ENCODE peak calls at places on chromosome 14, in seven cellular contexts. U, Q, W, R, D, C and E are unnamed samples.

GRCh38 chr14:61227893-61228591 is 53.1 kb downstream of the TMEM30B start:
- DNase-seq in D (no peak), Q (no peak), C (no peak), R (no peak), U (no peak), W (no peak), E (no peak)

GRCh38 chr14:33704486-33704885 is 246.4 kb downstream of the EGLN3 start:
- DNase-seq in U (no peak), R (peak), Q (no peak), C (no peak), D (peak), W (no peak), E (no peak)

GRCh38 chr14:102279688-102280348 is 25.1 kb downstream of the MOK start:
- DNase-seq in C (no peak), D (no peak), R (peak), W (peak), U (peak), Q (peak), E (no peak)

GRCh38 chr14:32478027-32478426 is 148.9 kb downstream of the AKAP6 start:
- DNase-seq in W (no peak), C (no peak), U (no peak), D (no peak), R (no peak), Q (no peak), E (no peak)

GRCh38 chr14:54366726-54367707 is 29.8 kb upstream of the CDKN3 start:
- DNase-seq in W (peak), U (no peak), R (peak), D (peak), C (peak), Q (peak), E (peak)

GRCh38 chr14:69153848-69154208 is 909 bp upstream of the DCAF5 start:
- DNase-seq in Q (no peak), W (no peak), D (no peak), C (peak), R (no peak), U (no peak), E (no peak)

GRCh38 chr14:77026930-77027537 is 1.5 kb downstream of the IRF2BPL start:
- DNase-seq in R (no peak), D (peak), C (peak), W (no peak), Q (peak), U (peak), E (no peak)

GRCh38 chr14:30805284-30805683 is 69.1 kb upstream of the COCH start:
- DNase-seq in W (no peak), Q (no peak), R (no peak), D (no peak), C (no peak), U (no peak), E (no peak)

GRCh38 chr14:104322531-104323466 is 184.4 kb downstream of the KIF26A start:
- DNase-seq in Q (no peak), W (no peak), U (no peak), D (peak), R (no peak), C (no peak), E (no peak)

GRCh38 chr14:34301107-34301734 is 160.8 kb downstream of the SPTSSA start:
- DNase-seq in W (no peak), R (peak), U (no peak), C (no peak), D (peak), Q (peak), E (peak)

GRCh38 chr14:61130512-61131260 is 149.6 kb downstream of the SLC38A6 start:
- DNase-seq in C (no peak), W (peak), R (no peak), D (no peak), U (no peak), Q (no peak), E (no peak)